ENCODE peak calls at places on chromosome 6, in five cellular contexts. F, Y, N, V and E are unnamed samples.

GRCh38 chr6:151546941-151547659 is 53.3 kb downstream of the CCDC170 start:
- DNase-seq in Y (no peak), F (no peak), N (no peak), V (no peak), E (no peak)

GRCh38 chr6:35993150-35993549 is 31.3 kb downstream of the SLC26A8 start:
- DNase-seq in V (no peak), N (no peak), Y (no peak), F (no peak), E (no peak)

GRCh38 chr6:100176951-100177710 is 183.1 kb upstream of the MCHR2 start:
- DNase-seq in Y (no peak), F (no peak), N (no peak), V (no peak), E (no peak)

GRCh38 chr6:10720229-10720959 is 2.5 kb upstream of the TMEM14C start:
- DNase-seq in F (peak; percentile 17), V (no peak), N (no peak), Y (no peak), E (peak; percentile 19)

GRCh38 chr6:1604347-1604990 is 5.2 kb upstream of the FOXC1 start:
- DNase-seq in Y (no peak), N (peak; percentile 82), F (peak; percentile 36), V (no peak), E (peak; percentile 61)

GRCh38 chr6:137775192-137775591 is 91.9 kb upstream of the TNFAIP3 start:
- DNase-seq in Y (no peak), F (no peak), V (no peak), N (no peak), E (no peak)

GRCh38 chr6:51513891-51514290 is 573.5 kb downstream of the PKHD1 start:
- DNase-seq in Y (no peak), N (no peak), F (no peak), V (no peak), E (no peak)

GRCh38 chr6:103617642-103618041 is 1242.1 kb downstream of the HACE1 start:
- DNase-seq in V (no peak), F (no peak), N (no peak), Y (no peak), E (no peak)

GRCh38 chr6:41561386-41561785 is 15.2 kb downstream of the FOXP4 start:
- DNase-seq in Y (no peak), V (no peak), N (no peak), F (no peak), E (no peak)

GRCh38 chr6:113830140-113830539 is 27.0 kb upstream of the MARCKS start:
- DNase-seq in F (no peak), V (no peak), N (no peak), Y (no peak), E (no peak)

GRCh38 chr6:71204741-71205140 is 83.9 kb upstream of the OGFRL1 start:
- DNase-seq in Y (no peak), V (no peak), N (no peak), F (no peak), E (no peak)

GRCh38 chr6:167676000-167676665 is 150.6 kb upstream of the AFDN start:
- DNase-seq in F (no peak), V (no peak), Y (no peak), N (no peak), E (no peak)

GRCh38 chr6:29737707-29738630 is 14.7 kb downstream of the HLA-F start:
- DNase-seq in N (peak; percentile 58), Y (no peak), F (peak; percentile 66), V (no peak), E (peak; percentile 64)

GRCh38 chr6:169701218-169701952 is 444 bp downstream of the WDR27 start:
- DNase-seq in N (no peak), F (no peak), Y (no peak), V (no peak), E (no peak)

GRCh38 chr6:1590580-1590979 is 19.1 kb upstream of the FOXC1 start:
- DNase-seq in Y (no peak), N (no peak), F (no peak), V (no peak), E (no peak)

GRCh38 chr6:100466410-100467143 is 1.9 kb upstream of the SIM1 start:
- DNase-seq in Y (no peak), N (no peak), F (no peak), V (no peak), E (no peak)

GRCh38 chr6:151432650-151433049 is 19.3 kb downstream of the RMND1 start:
- DNase-seq in N (no peak), Y (no peak), F (no peak), V (no peak), E (no peak)

GRCh38 chr6:160261991-160262718 is 3.5 kb upstream of the SLC22A2 start:
- DNase-seq in V (no peak), N (no peak), Y (no peak), F (no peak), E (no peak)

GRCh38 chr6:21634582-21634981 is 41.0 kb downstream of the SOX4 start:
- DNase-seq in V (no peak), Y (no peak), N (no peak), F (peak; percentile 96), E (no peak)

GRCh38 chr6:37702314-37702713 is 4.6 kb upstream of the MDGA1 start:
- DNase-seq in F (no peak), Y (no peak), N (no peak), V (no peak), E (no peak)
- TF ChIP-seq CTCF in F (peak; percentile 10), Y (no peak), N (peak; percentile 35), V (no peak), E (no peak)

DNA sequence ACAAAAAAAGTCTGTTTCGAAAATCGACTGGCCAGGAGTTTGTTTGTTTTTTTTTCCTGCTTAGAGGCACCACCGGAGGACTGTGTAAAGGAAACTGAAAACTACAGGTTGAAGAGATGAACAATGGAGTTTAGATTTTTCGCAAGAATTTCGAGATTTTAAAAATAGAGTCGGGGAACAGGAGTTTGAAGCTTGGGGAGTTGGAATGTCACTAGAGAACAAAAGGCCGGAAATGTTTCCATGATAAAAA is 1.8 kb downstream of the QKI start:
- DNase-seq in Y (no peak), N (no peak), V (no peak), F (no peak), E (no peak)
- TF ChIP-seq CTCF in Y (no peak), N (no peak), V (no peak), F (no peak), E (no peak)

GRCh38 chr6:5023923-5024322 is 20.1 kb upstream of the RPP40 start:
- DNase-seq in F (no peak), Y (no peak), V (no peak), N (no peak), E (no peak)

GRCh38 chr6:5028301-5028700 is 24.5 kb upstream of the RPP40 start:
- DNase-seq in Y (no peak), V (no peak), F (no peak), N (no peak), E (no peak)

GRCh38 chr6:5029609-5030008 is 25.8 kb upstream of the RPP40 start:
- DNase-seq in Y (no peak), F (no peak), N (no peak), V (no peak), E (no peak)

GRCh38 chr6:5028921-5029320 is 25.1 kb upstream of the RPP40 start:
- DNase-seq in Y (no peak), N (no peak), V (no peak), F (no peak), E (no peak)

DNA sequence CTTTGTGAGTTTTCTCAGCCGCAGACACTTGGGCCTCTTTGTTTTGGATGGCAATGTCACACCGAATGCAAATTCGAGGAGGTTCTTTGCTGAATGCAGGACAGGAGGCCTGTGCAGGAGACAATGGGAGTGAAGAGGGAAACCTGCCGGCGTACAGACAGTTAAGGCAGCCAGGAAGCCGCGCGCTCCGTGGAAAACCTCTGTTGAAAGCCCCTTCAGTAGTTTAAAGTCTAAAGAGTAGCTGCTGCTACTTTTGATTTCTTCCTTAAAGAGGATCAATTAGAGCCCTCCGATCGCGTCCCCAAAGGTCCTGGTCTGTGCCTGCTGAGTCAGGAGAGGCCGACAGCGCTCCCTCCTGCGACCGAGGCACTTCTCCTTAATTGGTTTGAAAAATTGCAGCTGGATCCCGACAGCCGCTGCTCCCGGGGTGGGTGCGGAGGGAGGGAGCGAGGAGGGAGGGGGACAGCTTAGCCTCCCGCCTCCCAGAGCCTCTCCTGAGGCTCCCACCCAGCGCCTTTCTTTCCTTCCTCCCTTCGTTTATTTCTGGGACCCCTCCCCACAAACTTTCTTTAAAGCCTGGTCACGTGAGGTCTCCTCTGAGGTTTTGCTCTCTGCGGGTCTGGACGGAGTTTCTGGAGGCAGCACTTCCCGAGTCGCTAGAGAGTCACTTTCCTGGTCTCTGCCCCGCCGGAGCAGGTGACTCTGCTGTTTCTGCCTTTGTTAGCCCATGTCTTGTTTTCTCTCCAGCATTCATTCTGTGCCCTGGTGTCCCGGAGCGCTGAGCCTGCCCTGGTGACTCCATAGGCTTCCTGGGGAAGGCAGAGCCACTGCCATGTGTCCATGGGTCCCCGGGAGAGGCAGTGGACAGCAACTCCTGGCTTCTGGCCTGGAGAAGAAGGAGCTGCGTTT is 22.3 kb upstream of the RPP40 start:
- DNase-seq in V (no peak), N (peak; percentile 38), Y (no peak), F (peak; percentile 30), E (peak; percentile 49)
- TF ChIP-seq CTCF in V (peak; percentile 19), N (peak; percentile 27), Y (no peak), F (no peak), E (no peak)

DNA sequence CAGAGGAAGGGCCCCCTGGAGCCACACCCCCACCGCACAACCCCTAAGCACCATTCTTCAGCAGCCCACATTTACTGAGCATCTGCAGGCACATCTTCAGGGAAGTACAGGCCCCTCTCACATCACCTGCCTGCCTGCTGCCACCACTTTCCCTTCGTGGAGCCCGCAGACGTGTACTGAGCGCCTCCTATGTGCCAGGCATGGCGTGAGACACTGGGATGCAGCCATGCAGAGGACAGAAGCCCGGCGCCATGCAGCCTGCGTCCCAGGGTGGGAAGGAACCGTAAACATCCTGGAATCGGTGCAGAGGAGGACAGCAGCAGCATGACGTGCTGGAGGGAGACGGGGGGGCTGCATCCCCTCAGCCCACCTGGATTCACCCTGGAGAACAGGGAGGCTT is 78.1 kb downstream of the GRM4 start:
- DNase-seq in V (no peak), Y (no peak), N (no peak), F (no peak), E (no peak)
- TF ChIP-seq CTCF in V (no peak), Y (no peak), N (no peak), F (peak; percentile 11), E (no peak)

DNA sequence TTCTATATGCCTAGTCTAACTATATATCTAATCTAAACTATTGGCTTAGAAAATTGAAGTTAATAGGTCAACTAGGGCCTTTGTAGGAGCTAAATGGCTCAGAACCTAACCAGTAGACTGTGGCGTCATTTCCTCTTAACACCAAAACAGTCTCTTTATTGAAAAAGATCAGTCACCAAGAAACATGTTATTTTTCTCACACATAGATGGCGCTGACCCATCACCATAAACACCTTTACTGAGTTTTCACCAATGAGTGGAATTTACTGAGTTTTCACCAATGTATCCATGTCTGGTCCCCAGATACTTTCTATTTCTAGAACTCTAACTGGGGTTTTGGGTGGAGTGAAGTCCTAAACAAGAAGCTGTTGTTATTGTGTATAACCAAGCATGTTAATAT is 636.0 kb downstream of the BCKDHB start:
- DNase-seq in F (peak; percentile 25), N (no peak), Y (no peak), V (no peak), E (no peak)
- TF ChIP-seq CTCF in F (peak; percentile 41), N (peak; percentile 63), Y (no peak), V (no peak), E (no peak)

GRCh38 chr6:127420558-127420957 is 38.6 kb downstream of the KIAA0408 start:
- DNase-seq in N (peak; percentile 22), Y (peak; percentile 55), F (peak; percentile 97), V (peak; percentile 27), E (peak; percentile 48)
- TF ChIP-seq CTCF in N (peak; percentile 59), Y (peak; percentile 21), F (peak; percentile 55), V (peak; percentile 47), E (peak; percentile 46)

GRCh38 chr6:104682722-104683643 is 176.7 kb downstream of the HACE1 start:
- DNase-seq in F (peak; percentile 59), V (no peak), N (peak; percentile 70), Y (no peak), E (peak; percentile 76)
- TF ChIP-seq CTCF in F (peak; percentile 88), V (peak; percentile 43), N (peak; percentile 82), Y (peak; percentile 16), E (peak; percentile 78)

GRCh38 chr6:154733610-154734379 is 579 bp downstream of the SCAF8 start:
- DNase-seq in Y (peak; percentile 93), V (peak; percentile 83), N (peak; percentile 88), F (peak; percentile 97), E (peak; percentile 98)
- TF ChIP-seq CTCF in Y (no peak), V (peak; percentile 19), N (no peak), F (no peak), E (no peak)